ENCODE peak calls at places on chromosomes 16 and 17, in five cellular contexts. One of them, this sample, is unnamed.

GRCh38 chr16:732936-733335 is 6.0 kb downstream of the HAGHL start:
- DNase-seq in amniotic epithelial cell: no peak
- DNase-seq in Peyer's patch: no peak
- DNase-seq in frontal cortex: no peak
- DNase-seq in stimulated activated CD8-positive, alpha-beta memory T cell treated with anti-CD3 and anti-CD28 coated beads, Interleukin-12 subunit alpha, Interleukin-12 subunit beta, amount 100 ng/mL, for 4 hours: no peak
- DNase-seq in this sample: no peak

GRCh38 chr17:78329263-78330059 is 30.4 kb downstream of the SOCS3 start:
- DNase-seq in amniotic epithelial cell: peak
- DNase-seq in Peyer's patch: no peak
- DNase-seq in frontal cortex: no peak
- DNase-seq in stimulated activated CD8-positive, alpha-beta memory T cell treated with anti-CD3 and anti-CD28 coated beads, Interleukin-12 subunit alpha, Interleukin-12 subunit beta, amount 100 ng/mL, for 4 hours: no peak
- DNase-seq in this sample: no peak

GRCh38 chr17:12510535-12510934 is 155.2 kb upstream of the MYOCD start:
- DNase-seq in amniotic epithelial cell: peak
- DNase-seq in Peyer's patch: no peak
- DNase-seq in frontal cortex: no peak
- DNase-seq in stimulated activated CD8-positive, alpha-beta memory T cell treated with anti-CD3 and anti-CD28 coated beads, Interleukin-12 subunit alpha, Interleukin-12 subunit beta, amount 100 ng/mL, for 4 hours: no peak
- DNase-seq in this sample: no peak

GRCh38 chr16:79601092-79601977 is 798 bp upstream of the MAF start:
- DNase-seq in amniotic epithelial cell: peak
- DNase-seq in Peyer's patch: peak
- DNase-seq in frontal cortex: no peak
- DNase-seq in stimulated activated CD8-positive, alpha-beta memory T cell treated with anti-CD3 and anti-CD28 coated beads, Interleukin-12 subunit alpha, Interleukin-12 subunit beta, amount 100 ng/mL, for 4 hours: no peak
- DNase-seq in this sample: peak

GRCh38 chr16:526181-527014 is 1.1 kb upstream of the CAPN15 start:
- DNase-seq in amniotic epithelial cell: peak
- DNase-seq in Peyer's patch: no peak
- DNase-seq in frontal cortex: no peak
- DNase-seq in stimulated activated CD8-positive, alpha-beta memory T cell treated with anti-CD3 and anti-CD28 coated beads, Interleukin-12 subunit alpha, Interleukin-12 subunit beta, amount 100 ng/mL, for 4 hours: no peak
- DNase-seq in this sample: peak

GRCh38 chr17:81040791-81041337 is 5.9 kb downstream of the BAIAP2 start:
- DNase-seq in amniotic epithelial cell: no peak
- DNase-seq in Peyer's patch: no peak
- DNase-seq in frontal cortex: no peak
- DNase-seq in stimulated activated CD8-positive, alpha-beta memory T cell treated with anti-CD3 and anti-CD28 coated beads, Interleukin-12 subunit alpha, Interleukin-12 subunit beta, amount 100 ng/mL, for 4 hours: no peak
- DNase-seq in this sample: no peak

GRCh38 chr16:51408357-51408756 is 257.3 kb upstream of the SALL1 start:
- DNase-seq in amniotic epithelial cell: peak
- DNase-seq in Peyer's patch: no peak
- DNase-seq in frontal cortex: no peak
- DNase-seq in stimulated activated CD8-positive, alpha-beta memory T cell treated with anti-CD3 and anti-CD28 coated beads, Interleukin-12 subunit alpha, Interleukin-12 subunit beta, amount 100 ng/mL, for 4 hours: no peak
- DNase-seq in this sample: no peak

GRCh38 chr17:71327376-71328059 is 793.3 kb upstream of the SOX9 start:
- DNase-seq in amniotic epithelial cell: peak
- DNase-seq in Peyer's patch: no peak
- DNase-seq in frontal cortex: no peak
- DNase-seq in stimulated activated CD8-positive, alpha-beta memory T cell treated with anti-CD3 and anti-CD28 coated beads, Interleukin-12 subunit alpha, Interleukin-12 subunit beta, amount 100 ng/mL, for 4 hours: no peak
- DNase-seq in this sample: no peak

GRCh38 chr17:45279898-45280297 is 18.0 kb upstream of the SPATA32 start:
- DNase-seq in amniotic epithelial cell: no peak
- DNase-seq in Peyer's patch: no peak
- DNase-seq in frontal cortex: no peak
- DNase-seq in stimulated activated CD8-positive, alpha-beta memory T cell treated with anti-CD3 and anti-CD28 coated beads, Interleukin-12 subunit alpha, Interleukin-12 subunit beta, amount 100 ng/mL, for 4 hours: no peak
- DNase-seq in this sample: no peak